ENCODE peak calls at places on chromosomes 13 and 19, in eight cellular contexts. O, V, Y, S, P, Z, C and K are unnamed samples.

GRCh38 chr13:97574926-97575325 is 141.0 kb downstream of the RAP2A start:
- DNase-seq in P (peak; percentile 9), Z (peak; percentile 27), Y (peak; percentile 51), C (peak; percentile 3), V (peak; percentile 52), O (no peak), S (no peak), K (no peak)

GRCh38 chr19:51093510-51094345 is 11.0 kb upstream of the KLK14 start:
- DNase-seq in C (no peak), V (no peak), Y (no peak), Z (no peak), O (no peak), S (no peak), P (no peak), K (no peak)

GRCh38 chr13:97414392-97414791 is 19.6 kb upstream of the RAP2A start:
- DNase-seq in S (no peak), V (no peak), C (no peak), P (no peak), Z (no peak), Y (no peak), O (no peak), K (no peak)

GRCh38 chr13:51249767-51250741 is 27.9 kb downstream of the FAM124A start:
- DNase-seq in V (no peak), Z (no peak), Y (peak; percentile 54), S (no peak), C (no peak), O (no peak), P (peak; percentile 61), K (no peak)

GRCh38 chr19:11499890-11500420 is 5.7 kb downstream of the ZNF653 start:
- DNase-seq in P (no peak), Z (no peak), Y (no peak), C (no peak), O (no peak), S (no peak), V (no peak), K (no peak)

GRCh38 chr13:20195846-20196245 is 3.1 kb upstream of the GJB2 start:
- DNase-seq in P (no peak), V (no peak), S (no peak), O (no peak), Z (no peak), C (no peak), Y (no peak), K (no peak)

GRCh38 chr13:40665754-40666057 is 735 bp downstream of the FOXO1 start:
- DNase-seq in C (no peak), V (no peak), Y (peak; percentile 45), S (peak; percentile 35), O (peak; percentile 48), Z (no peak), P (no peak), K (peak; percentile 27)

GRCh38 chr19:15178629-15179308 is 22.0 kb downstream of the NOTCH3 start:
- DNase-seq in C (no peak), O (no peak), Z (no peak), S (no peak), P (no peak), V (no peak), Y (no peak), K (no peak)

GRCh38 chr19:49677232-49677881 is at the start of gene PRMT1:
- DNase-seq in S (peak; percentile 52), C (no peak), V (no peak), O (peak; percentile 47), Z (peak; percentile 55), P (peak; percentile 55), Y (peak; percentile 90), K (peak; percentile 71)

GRCh38 chr19:47819841-47820244 is 1.9 kb upstream of the CRX start:
- DNase-seq in Z (no peak), C (no peak), Y (no peak), P (no peak), V (no peak), O (no peak), S (no peak), K (no peak)

GRCh38 chr13:19622189-19622588 is 11.3 kb upstream of the MPHOSPH8 start:
- DNase-seq in V (no peak), S (no peak), Z (no peak), Y (peak; percentile 1), P (no peak), O (no peak), C (no peak), K (no peak)

GRCh38 chr13:95754069-95754468 is 77.1 kb downstream of the DNAJC3 start:
- DNase-seq in Y (no peak), O (no peak), Z (no peak), P (no peak), S (no peak), V (no peak), C (no peak), K (no peak)

GRCh38 chr19:35144600-35145436 is 1.8 kb downstream of the FXYD7 start:
- DNase-seq in C (no peak), O (peak; percentile 26), V (no peak), S (no peak), P (no peak), Y (peak; percentile 67), Z (no peak), K (no peak)

GRCh38 chr13:76799696-76800095 is 86.5 kb downstream of the KCTD12 start:
- DNase-seq in C (no peak), Y (peak; percentile 91), S (no peak), Z (no peak), O (no peak), P (no peak), V (no peak), K (no peak)

GRCh38 chr13:93515267-93515666 is 288.7 kb downstream of the GPC6 start:
- DNase-seq in S (no peak), P (no peak), V (no peak), Z (no peak), Y (no peak), C (no peak), O (no peak), K (no peak)

GRCh38 chr13:42272776-42273175 is 824 bp downstream of the AKAP11 start:
- DNase-seq in V (no peak), Y (no peak), P (no peak), Z (no peak), S (no peak), O (no peak), C (peak; percentile 36), K (no peak)

GRCh38 chr13:29883941-29884518 is 33.6 kb upstream of the UBL3 start:
- DNase-seq in C (no peak), S (no peak), Y (no peak), Z (no peak), V (peak; percentile 27), O (no peak), P (no peak), K (no peak)

GRCh38 chr19:18478545-18479311 is 40.8 kb upstream of the ISYNA1 start:
- DNase-seq in O (peak; percentile 43), Y (peak; percentile 86), V (peak; percentile 94), S (no peak), C (peak; percentile 53), P (peak; percentile 50), Z (peak; percentile 71), K (no peak)

GRCh38 chr19:1590641-1591397 is 1.8 kb downstream of the MBD3 start:
- DNase-seq in V (no peak), Y (peak; percentile 33), P (no peak), S (no peak), O (peak; percentile 32), C (peak; percentile 12), Z (no peak), K (no peak)

GRCh38 chr19:10230155-10230903 is 802 bp downstream of the S1PR2 start:
- DNase-seq in S (peak; percentile 57), C (no peak), O (peak; percentile 48), Z (peak; percentile 56), V (peak; percentile 58), P (no peak), Y (no peak), K (peak; percentile 58)

GRCh38 chr19:35856546-35857149 is at the start of gene KIRREL2:
- DNase-seq in S (peak; percentile 32), P (no peak), Y (peak; percentile 59), O (peak; percentile 18), V (no peak), Z (no peak), C (no peak), K (peak; percentile 63)

GRCh38 chr13:20709782-20710181 is 6.3 kb downstream of the IL17D start:
- DNase-seq in Z (no peak), C (no peak), Y (no peak), P (no peak), O (no peak), V (no peak), S (no peak), K (no peak)

GRCh38 chr13:40878321-40878720 is 88.9 kb downstream of the SLC25A15 start:
- DNase-seq in Z (no peak), S (no peak), P (no peak), C (no peak), V (peak; percentile 7), O (no peak), Y (no peak), K (no peak)

GRCh38 chr13:26719356-26719945 is 41.1 kb downstream of the GPR12 start:
- DNase-seq in O (no peak), C (no peak), V (peak; percentile 4), Y (peak; percentile 48), S (no peak), Z (no peak), P (peak; percentile 3), K (no peak)

GRCh38 chr13:94346261-94347019 is 133.0 kb downstream of the DCT start:
- DNase-seq in Z (no peak), V (no peak), O (no peak), C (no peak), S (peak; percentile 6), P (no peak), Y (no peak), K (no peak)

GRCh38 chr13:111209613-111210012 is 94.5 kb downstream of the ARHGEF7 start:
- DNase-seq in V (no peak), Y (no peak), S (no peak), Z (no peak), P (peak; percentile 72), O (no peak), C (no peak), K (no peak)

GRCh38 chr19:39428309-39429112 is 7.2 kb downstream of the RPS16 start:
- DNase-seq in Y (no peak), O (no peak), V (peak; percentile 96), P (no peak), C (peak; percentile 95), S (no peak), Z (peak; percentile 77), K (peak; percentile 42)

GRCh38 chr13:36282818-36283432 is 14.7 kb downstream of the CCDC169 start:
- DNase-seq in V (peak; percentile 57), Y (peak; percentile 50), O (no peak), P (peak; percentile 43), Z (no peak), S (no peak), C (peak; percentile 54), K (no peak)

GRCh38 chr13:75050419-75051066 is 431.4 kb downstream of the TBC1D4 start:
- DNase-seq in P (no peak), C (peak; percentile 24), O (no peak), S (no peak), Z (no peak), Y (no peak), V (peak; percentile 1), K (no peak)

GRCh38 chr19:19151418-19151817 is 13.1 kb upstream of the TMEM161A start:
- DNase-seq in S (no peak), O (no peak), V (no peak), P (no peak), Y (no peak), C (no peak), Z (no peak), K (no peak)

GRCh38 chr19:681029-681626 is 4.9 kb downstream of the FSTL3 start:
- DNase-seq in C (no peak), Z (peak; percentile 90), Y (no peak), P (no peak), V (no peak), O (peak; percentile 88), S (peak; percentile 90), K (peak; percentile 19)

GRCh38 chr13:42859760-42860159 is 78.4 kb downstream of the FAM216B start:
- DNase-seq in Y (peak; percentile 14), S (no peak), O (no peak), C (no peak), Z (no peak), P (no peak), V (no peak), K (no peak)